ENCODE peak calls at places on chromosome 22, in ten cellular contexts. B, O, Z, N, H, P, K, U, R and Q are unnamed samples.

GRCh38 chr22:27626675-27627443 is 174.7 kb downstream of the MN1 start:
- DNase-seq in R (no peak), N (no peak), B (no peak), H (no peak), Z (no peak), K (no peak), O (no peak), P (no peak), U (no peak), Q (no peak)

GRCh38 chr22:28873183-28873964 is 10.0 kb upstream of the ZNRF3 start:
- DNase-seq in N (no peak), R (no peak), O (no peak), U (no peak), H (no peak), B (no peak), Z (peak; percentile 20), P (no peak), K (no peak), Q (no peak)

GRCh38 chr22:40605676-40606250 is 30.8 kb downstream of the MRTFA start:
- DNase-seq in O (no peak), U (no peak), K (no peak), P (no peak), R (no peak), B (no peak), N (no peak), Z (no peak), H (no peak), Q (no peak)

GRCh38 chr22:49825944-49826602 is 1.6 kb downstream of the BRD1 start:
- DNase-seq in Z (peak; percentile 31), R (peak; percentile 68), B (no peak), P (peak; percentile 30), O (peak; percentile 47), N (no peak), K (no peak), H (no peak), U (no peak), Q (no peak)

GRCh38 chr22:18110944-18111758 is 542 bp downstream of the TUBA8 start:
- DNase-seq in R (no peak), N (no peak), P (no peak), B (no peak), O (no peak), Z (no peak), U (no peak), K (no peak), H (no peak), Q (no peak)

GRCh38 chr22:45638834-45639746 is 32.5 kb upstream of the ATXN10 start:
- DNase-seq in O (no peak), N (peak; percentile 71), Z (peak; percentile 88), B (peak; percentile 7), H (no peak), K (no peak), U (no peak), R (no peak), P (no peak), Q (no peak)

GRCh38 chr22:20503816-20504215 is 3.6 kb upstream of the MED15 start:
- DNase-seq in Z (peak; percentile 43), P (no peak), O (no peak), B (no peak), R (no peak), N (no peak), K (no peak), U (no peak), H (no peak), Q (no peak)

GRCh38 chr22:39283312-39284141 is 35.9 kb downstream of the RPL3 start:
- DNase-seq in P (no peak), R (no peak), K (no peak), H (no peak), N (peak; percentile 79), U (no peak), Z (no peak), B (no peak), O (no peak), Q (no peak)

GRCh38 chr22:19853058-19853878 is 1.4 kb downstream of the GNB1L start:
- DNase-seq in R (no peak), P (no peak), Z (no peak), H (no peak), K (no peak), O (no peak), B (no peak), U (no peak), N (no peak), Q (no peak)

GRCh38 chr22:31857247-31857646 is 87.1 kb upstream of the YWHAH start:
- DNase-seq in U (no peak), B (no peak), P (no peak), Z (no peak), O (no peak), K (peak; percentile 95), R (no peak), H (peak; percentile 48), N (no peak), Q (no peak)

GRCh38 chr22:39518996-39519680 is 1.2 kb upstream of the ATF4 start:
- DNase-seq in B (no peak), R (peak; percentile 51), H (peak; percentile 57), O (no peak), N (no peak), K (no peak), U (no peak), P (peak; percentile 34), Z (no peak), Q (no peak)

GRCh38 chr22:28951969-28952521 is 68.7 kb downstream of the ZNRF3 start:
- DNase-seq in H (peak; percentile 41), R (no peak), O (no peak), K (peak; percentile 62), B (no peak), U (no peak), N (no peak), Z (no peak), P (no peak), Q (no peak)

GRCh38 chr22:17922925-17923898 is 101.1 kb downstream of the MICAL3 start:
- DNase-seq in U (no peak), R (no peak), Z (peak; percentile 73), N (peak; percentile 71), H (no peak), O (no peak), B (no peak), P (no peak), K (no peak), Q (no peak)

GRCh38 chr22:27663812-27664211 is 137.7 kb downstream of the MN1 start:
- DNase-seq in B (no peak), N (no peak), K (no peak), O (no peak), Z (peak; percentile 42), R (no peak), H (no peak), P (no peak), U (no peak), Q (no peak)

GRCh38 chr22:36753120-36753802 is 22.7 kb downstream of the IFT27 start:
- DNase-seq in H (no peak), O (no peak), Z (no peak), U (no peak), B (no peak), K (peak; percentile 69), R (no peak), P (no peak), N (peak; percentile 8), Q (no peak)

GRCh38 chr22:36797988-36798670 is 18.7 kb downstream of the PVALB start:
- DNase-seq in R (no peak), P (no peak), U (no peak), H (no peak), K (no peak), O (no peak), N (no peak), B (no peak), Z (no peak), Q (no peak)

GRCh38 chr22:42595434-42595833 is 19.2 kb downstream of the POLDIP3 start:
- DNase-seq in K (no peak), O (no peak), P (no peak), N (no peak), R (no peak), Z (no peak), H (no peak), B (no peak), U (no peak), Q (no peak)